ENCODE peak calls at places on chromosomes 1 and 21, in six cellular contexts. X is psoas muscle, T is upper lobe of left lung, K is IMR-90, M is heart left ventricle, Z is colonic mucosa. L is an unnamed sample. For H3K27me3, the result is how much of the 10 kb centered on the place peaks cover.

GRCh38 chr21:38244407-38244787 is 12.4 kb upstream of the KCNJ15 start:
- DNase-seq in X (no peak), T (no peak), K (no peak), M (no peak), Z (no peak), L (no peak)

GRCh38 chr1:3066250-3066711 is 2.7 kb upstream of the PRDM16 start:
- DNase-seq in X (peak), T (peak), K (no peak), M (peak), Z (no peak), L (no peak)

GRCh38 chr1:209404577-209404976 is 178.9 kb upstream of the CAMK1G start:
- DNase-seq in X (no peak), T (no peak), K (no peak), M (no peak), Z (no peak), L (no peak)

GRCh38 chr21:45202344-45202743 is 85.4 kb downstream of the POFUT2 start:
- DNase-seq in X (no peak), T (no peak), K (no peak), M (no peak), Z (no peak), L (no peak)

GRCh38 chr1:230453377-230453776 is 27.2 kb upstream of the PGBD5 start:
- DNase-seq in X (no peak), T (no peak), K (no peak), M (no peak), Z (no peak), L (no peak)

GRCh38 chr1:93036672-93037071 is 42.4 kb upstream of the MTF2 start:
- DNase-seq in X (no peak), T (no peak), K (no peak), M (no peak), Z (no peak), L (no peak)

GRCh38 chr1:170032531-170033295 is 41.8 kb downstream of the KIFAP3 start:
- DNase-seq in X (no peak), T (no peak), K (peak), M (no peak), Z (no peak), L (no peak)

GRCh38 chr1:165988275-165988674 is 160.9 kb downstream of the UCK2 start:
- DNase-seq in X (no peak), T (no peak), K (no peak), M (no peak), Z (no peak), L (no peak)

GRCh38 chr1:166470057-166470456 is 303.3 kb upstream of the FAM78B start:
- DNase-seq in X (no peak), T (no peak), K (no peak), M (no peak), Z (no peak), L (no peak)

GRCh38 chr21:15004721-15005370 is 60.0 kb downstream of the NRIP1 start:
- DNase-seq in X (no peak), T (no peak), K (peak), M (no peak), Z (no peak), L (no peak)

DNA sequence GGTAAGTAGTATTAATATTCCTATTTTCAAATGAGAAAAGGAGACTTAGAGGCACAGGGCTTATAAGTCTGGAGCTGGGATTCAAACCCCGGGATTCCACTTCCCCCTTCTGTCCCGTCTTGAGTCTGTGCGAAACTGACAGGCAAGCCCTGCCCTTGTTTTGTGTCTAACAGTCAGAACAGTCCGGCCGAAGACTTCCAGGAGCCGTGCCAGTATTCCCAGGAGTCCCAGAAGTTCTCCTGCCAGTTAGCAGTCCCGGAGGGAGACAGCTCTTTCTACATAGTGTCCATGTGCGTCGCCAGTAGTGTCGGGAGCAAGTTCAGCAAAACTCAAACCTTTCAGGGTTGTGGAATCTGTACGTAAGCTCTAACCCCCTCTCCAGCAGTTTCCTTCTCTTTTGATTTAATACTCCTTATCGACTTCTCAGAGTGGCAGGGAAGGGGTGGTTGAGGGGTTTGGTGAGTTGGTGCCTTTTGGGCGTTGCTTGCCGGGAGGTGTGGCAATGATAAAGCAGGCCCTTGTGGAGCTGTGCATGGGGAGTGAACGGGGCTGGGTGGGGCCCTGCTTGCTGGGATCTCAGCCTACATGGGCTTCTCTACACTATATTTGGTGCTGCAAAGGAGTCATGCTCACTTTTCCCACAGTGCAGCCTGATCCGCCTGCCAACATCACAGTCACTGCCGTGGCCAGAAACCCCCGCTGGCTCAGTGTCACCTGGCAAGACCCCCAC is 29.4 kb downstream of the IL6R start:
- DNase-seq in X (peak), T (no peak), K (no peak), M (peak), Z (peak), L (no peak)
- H3K4me3 ChIP-seq in X (peak), T (no peak), K (no peak), M (peak), Z (no peak), L (no peak)

DNA sequence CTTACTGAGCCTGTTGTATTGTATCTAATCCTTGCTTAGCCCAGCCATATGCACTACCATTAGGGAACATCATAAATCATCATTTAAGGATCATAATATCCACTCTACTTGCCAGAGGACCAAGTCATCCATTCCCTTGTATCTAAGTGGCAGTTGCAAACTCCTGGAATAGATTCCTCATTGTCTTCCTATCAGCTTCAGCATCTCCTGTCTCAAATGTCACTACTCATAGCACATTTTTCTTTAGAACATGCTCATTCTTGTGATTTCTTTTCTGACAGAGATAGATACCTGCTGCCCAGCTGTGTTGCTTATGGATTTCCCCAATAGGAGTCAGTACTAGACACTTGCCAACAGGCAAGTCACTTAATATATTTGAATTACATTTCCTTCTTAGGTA is 84.3 kb downstream of the OLFML3 start:
- DNase-seq in X (no peak), T (no peak), K (no peak), M (no peak), Z (no peak), L (no peak)
- TF ChIP-seq CTCF in X (no peak), T (no peak), K (no peak), M (no peak), Z (no peak), L (no peak)

GRCh38 chr1:118977591-118977990 is 10.6 kb downstream of the TBX15 start:
- DNase-seq in X (no peak), T (no peak), K (no peak), M (no peak), Z (no peak), L (no peak)
- H3K27me3 ChIP-seq in X (under half), T (under half), K (half or more), M (half or more), Z (under half), L (half or more)

DNA sequence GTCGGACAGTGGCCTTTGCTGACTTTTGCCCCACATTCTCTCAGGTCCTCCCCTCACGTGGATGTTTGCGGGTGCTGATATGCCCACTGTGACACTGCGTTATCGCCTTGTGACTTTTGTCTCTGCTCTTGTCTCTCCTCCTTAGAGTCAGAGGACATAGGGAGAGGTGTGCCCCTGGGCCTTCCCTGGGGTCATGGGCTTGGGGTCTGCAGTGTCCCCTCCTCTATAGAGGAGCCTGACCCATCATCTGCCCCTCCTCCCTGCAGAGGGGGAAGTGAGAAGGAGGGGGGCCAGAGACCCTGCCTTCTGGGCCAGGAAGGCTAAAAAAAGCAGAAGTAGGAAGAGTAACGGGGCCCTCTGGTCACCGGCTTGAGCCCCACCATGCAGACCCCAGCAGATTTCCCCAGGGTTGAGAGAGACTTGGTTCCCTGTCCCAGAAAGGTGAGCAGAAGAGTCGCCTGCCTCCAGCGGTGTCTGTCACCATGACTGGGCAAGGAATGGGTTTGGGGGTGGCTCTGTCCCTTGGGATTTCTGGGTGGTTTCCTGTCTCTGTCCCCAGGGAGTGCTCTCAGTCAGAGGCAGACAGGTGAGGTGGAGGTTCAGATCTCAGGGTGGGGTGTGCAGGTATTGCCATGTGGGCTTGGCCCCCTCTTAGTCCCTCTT is 13.4 kb downstream of the RPS6KA1 start:
- DNase-seq in X (no peak), T (no peak), K (no peak), M (no peak), Z (no peak), L (no peak)
- H3K4me3 ChIP-seq in X (peak), T (no peak), K (no peak), M (peak), Z (peak), L (no peak)

GRCh38 chr1:181191494-181192040 is 103.1 kb downstream of the IER5 start:
- DNase-seq in X (no peak), T (no peak), K (no peak), M (no peak), Z (no peak), L (no peak)

GRCh38 chr1:181192277-181192676 is 103.8 kb downstream of the IER5 start:
- DNase-seq in X (no peak), T (no peak), K (no peak), M (no peak), Z (no peak), L (no peak)

GRCh38 chr1:181189245-181189644 is 100.7 kb downstream of the IER5 start:
- DNase-seq in X (no peak), T (no peak), K (no peak), M (no peak), Z (no peak), L (no peak)

GRCh38 chr1:181189691-181190361 is 101.3 kb downstream of the IER5 start:
- DNase-seq in X (peak), T (peak), K (peak), M (peak), Z (peak), L (no peak)

GRCh38 chr1:181190362-181191035 is 102.0 kb downstream of the IER5 start:
- DNase-seq in X (no peak), T (no peak), K (no peak), M (no peak), Z (no peak), L (no peak)
- TF ChIP-seq CTCF in X (no peak), T (no peak), K (no peak), M (no peak), Z (no peak), L (no peak)

DNA sequence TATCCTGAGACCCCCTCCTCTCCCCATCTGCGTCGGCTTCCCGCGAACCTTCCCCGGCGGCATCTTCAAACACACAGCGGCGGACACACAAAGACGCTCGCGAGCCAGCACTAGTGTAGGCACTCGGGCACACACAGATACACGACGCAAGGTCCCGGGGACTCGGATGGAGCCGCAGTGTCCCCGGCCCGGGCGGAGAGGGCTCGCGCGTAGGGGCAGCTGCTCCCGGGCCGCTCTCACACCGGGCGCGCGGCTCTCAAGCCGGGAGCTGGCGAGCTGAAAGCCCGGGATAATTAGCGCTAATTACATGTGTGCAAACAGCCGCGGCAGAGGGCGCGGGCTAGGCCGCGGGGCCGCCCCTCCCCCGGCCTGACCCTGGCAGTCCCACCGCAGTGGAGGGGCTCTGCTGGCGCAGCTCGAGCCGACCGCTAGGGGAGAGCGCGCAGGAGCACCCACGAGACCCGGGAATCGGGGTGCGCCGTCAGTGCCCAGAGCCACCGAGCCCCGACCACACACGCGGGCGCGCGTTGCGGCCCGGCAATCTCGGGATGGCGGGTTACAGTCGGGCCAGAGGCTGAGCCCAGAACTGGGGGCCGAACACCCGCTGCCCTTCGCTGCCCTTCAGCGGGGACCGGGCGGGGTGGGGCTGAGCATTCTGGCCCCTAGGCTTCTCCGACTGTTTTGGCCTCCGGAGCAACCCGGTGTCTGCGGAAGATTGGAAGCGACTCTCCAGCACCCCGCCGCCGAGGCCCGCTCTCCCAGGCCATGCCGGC is 271.6 kb downstream of the FOXD2 start:
- DNase-seq in X (peak), T (peak), K (no peak), M (no peak), Z (peak), L (no peak)
- H3K27me3 ChIP-seq in X (under half), T (under half), K (half or more), M (half or more), Z (under half), L (half or more)

GRCh38 chr1:182293119-182293589 is 98.4 kb downstream of the GLUL start:
- DNase-seq in X (peak), T (no peak), K (no peak), M (no peak), Z (no peak), L (no peak)
- H3K4me3 ChIP-seq in X (no peak), T (no peak), K (no peak), M (no peak), Z (no peak), L (no peak)